ENCODE peak calls at places on chromosomes 2 and 18, in six cellular contexts. D, C, N, K, X and B are unnamed samples.
A peak's percentile ranks its signal among the peaks of the same experiment; 100 is the strongest.

GRCh38 chr2:229270551-229271410 is at the start of gene PID1:
- DNase-seq in D (no peak), C (no peak), N (peak; percentile 80), K (no peak), X (no peak), B (no peak)

GRCh38 chr2:168215813-168216212 is 31.6 kb downstream of the STK39 start:
- DNase-seq in D (no peak), C (no peak), N (no peak), K (no peak), X (no peak), B (no peak)

GRCh38 chr18:55275042-55275897 is 312.7 kb downstream of the TCF4 start:
- DNase-seq in D (no peak), C (no peak), N (no peak), K (peak; percentile 88), X (no peak), B (no peak)

GRCh38 chr18:8982416-8983183 is 119.9 kb upstream of the NDUFV2 start:
- DNase-seq in D (no peak), C (no peak), N (no peak), K (no peak), X (no peak), B (no peak)

GRCh38 chr2:44751754-44752479 is 189.6 kb upstream of the SIX3 start:
- DNase-seq in D (no peak), C (no peak), N (no peak), K (no peak), X (no peak), B (no peak)

GRCh38 chr2:135056790-135057189 is 4.7 kb downstream of the RAB3GAP1 start:
- DNase-seq in D (no peak), C (no peak), N (no peak), K (no peak), X (no peak), B (no peak)

GRCh38 chr2:72115361-72116080 is 32.1 kb downstream of the CYP26B1 start:
- DNase-seq in D (no peak), C (no peak), N (peak; percentile 68), K (peak; percentile 43), X (no peak), B (peak; percentile 71)

GRCh38 chr18:34959211-34959829 is 81.9 kb upstream of the MAPRE2 start:
- DNase-seq in D (no peak), C (no peak), N (no peak), K (no peak), X (no peak), B (no peak)

GRCh38 chr2:54524236-54524991 is 68.3 kb downstream of the SPTBN1 start:
- DNase-seq in D (no peak), C (peak; percentile 32), N (no peak), K (peak; percentile 71), X (no peak), B (no peak)

GRCh38 chr2:189327879-189328351 is 113.4 kb upstream of the WDR75 start:
- DNase-seq in D (no peak), C (no peak), N (no peak), K (no peak), X (no peak), B (no peak)

GRCh38 chr2:55049794-55050132 is 488 bp downstream of the RTN4 start:
- DNase-seq in D (no peak), C (no peak), N (no peak), K (no peak), X (no peak), B (peak; percentile 79)